ENCODE peak calls at places on chromosomes 1 and 21, in eight cellular contexts. D is BJ, R is sigmoid colon, Z is pancreas, J is GM23338, T is aorta, X is heart right ventricle, O is lower lobe of right lung. E is an unnamed sample.

GRCh38 chr1:30856260-30856790 is 52.2 kb downstream of the SDC3 start:
- DNase-seq in T (no peak), R (no peak), Z (no peak), X (no peak), J (peak; percentile 44), O (no peak), D (no peak), E (no peak)

GRCh38 chr1:91697322-91698260 is 188.4 kb downstream of the TGFBR3 start:
- DNase-seq in Z (no peak), R (no peak), T (no peak), X (no peak), D (no peak), J (no peak), O (no peak), E (no peak)

GRCh38 chr1:110134050-110134595 is 16.2 kb upstream of the SLC6A17 start:
- DNase-seq in T (no peak), R (no peak), Z (no peak), D (no peak), X (no peak), J (no peak), O (no peak), E (no peak)

GRCh38 chr1:210792703-210793102 is 341.2 kb downstream of the KCNH1 start:
- DNase-seq in Z (no peak), O (no peak), X (no peak), D (peak; percentile 74), T (no peak), R (no peak), J (no peak), E (no peak)

GRCh38 chr1:178267646-178268094 is 173.8 kb downstream of the RASAL2 start:
- DNase-seq in T (no peak), Z (no peak), R (no peak), D (no peak), O (no peak), J (peak; percentile 86), X (no peak), E (no peak)

GRCh38 chr1:32900956-32901822 is at the start of gene TMEM54:
- DNase-seq in J (peak; percentile 62), T (peak; percentile 73), R (peak; percentile 82), O (peak; percentile 69), D (no peak), Z (peak; percentile 78), X (peak; percentile 38), E (no peak)

GRCh38 chr1:93591833-93592635 is 89.6 kb downstream of the BCAR3 start:
- DNase-seq in T (peak; percentile 68), O (peak; percentile 76), Z (peak; percentile 86), X (no peak), D (no peak), J (no peak), R (peak; percentile 65), E (no peak)

GRCh38 chr1:172698224-172698623 is 39.3 kb downstream of the FASLG start:
- DNase-seq in R (no peak), D (no peak), T (no peak), J (no peak), O (no peak), Z (no peak), X (no peak), E (no peak)

GRCh38 chr1:13751458-13751871 is 51.5 kb downstream of the PRDM2 start:
- DNase-seq in D (no peak), O (no peak), R (no peak), J (no peak), X (no peak), Z (no peak), T (no peak), E (no peak)

GRCh38 chr1:39131940-39132339 is 72.6 kb upstream of the MACF1 start:
- DNase-seq in R (no peak), J (peak; percentile 57), T (no peak), D (no peak), X (no peak), Z (no peak), O (no peak), E (no peak)

GRCh38 chr1:81233591-81233990 is 567.1 kb upstream of the ADGRL2 start:
- DNase-seq in R (no peak), Z (no peak), D (no peak), X (no peak), T (no peak), J (no peak), O (no peak), E (no peak)
- H3K36me3 ChIP-seq in R (no peaks in the 10 kb centered on the region), Z (no peaks in the 10 kb centered on the region), D (no peaks in the 10 kb centered on the region), X (no peaks in the 10 kb centered on the region), T (no peaks in the 10 kb centered on the region), J (no peaks in the 10 kb centered on the region), O (no peaks in the 10 kb centered on the region), E (no peaks in the 10 kb centered on the region)

GRCh38 chr21:34639882-34640788 is 25.2 kb upstream of the RCAN1 start:
- DNase-seq in T (no peak), R (no peak), Z (no peak), X (no peak), O (no peak), J (no peak), D (no peak), E (no peak)
- H3K4me3 ChIP-seq in T (no peak overlapping the region), R (no peak overlapping the region), Z (no peak overlapping the region), X (no peak overlapping the region), O (peak overlapping the region; percentile 4), J (no peak overlapping the region), D (no peak overlapping the region), E (no peak overlapping the region)

DNA sequence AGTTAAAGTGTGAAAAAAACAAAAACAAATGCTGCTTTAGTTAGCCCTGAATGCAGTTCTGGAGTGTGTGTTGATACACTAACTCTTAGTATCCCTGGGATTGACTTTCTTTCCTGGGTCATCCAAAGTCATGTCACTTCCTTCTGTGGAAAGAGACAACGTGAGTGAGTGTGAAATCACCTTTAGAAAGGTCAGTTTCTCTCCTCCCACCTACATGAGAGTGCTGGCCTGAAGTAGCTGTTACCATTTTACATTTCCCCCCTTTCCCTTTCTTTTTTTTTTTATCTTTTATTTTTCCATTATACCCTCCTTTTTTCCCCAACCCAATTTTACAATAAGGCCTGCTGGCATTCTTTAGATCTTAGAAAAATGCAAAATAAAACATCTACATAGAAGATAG is 55.2 kb downstream of the CENPF start:
- DNase-seq in T (no peak), O (no peak), D (no peak), Z (no peak), X (no peak), R (no peak), J (no peak), E (no peak)
- H3K36me3 ChIP-seq in T (no peaks in the 10 kb centered on the region), O (no peaks in the 10 kb centered on the region), D (peaks cover under 1% of the 10 kb centered on the region), Z (no peaks in the 10 kb centered on the region), X (no peaks in the 10 kb centered on the region), R (no peaks in the 10 kb centered on the region), J (peaks cover 93% of the 10 kb centered on the region), E (no peaks in the 10 kb centered on the region)

GRCh38 chr1:84930329-84930728 is 37.3 kb upstream of the LPAR3 start:
- DNase-seq in J (no peak), D (no peak), X (no peak), O (no peak), Z (no peak), R (no peak), T (no peak), E (no peak)
- H3K4me3 ChIP-seq in J (no peak overlapping the region), D (no peak overlapping the region), X (no peak overlapping the region), O (no peak overlapping the region), Z (no peak overlapping the region), R (no peak overlapping the region), T (no peak overlapping the region), E (no peak overlapping the region)

GRCh38 chr1:202037706-202038296 is 27.4 kb downstream of the ELF3 start:
- DNase-seq in D (no peak), R (no peak), O (no peak), X (no peak), Z (peak; percentile 80), T (no peak), J (no peak), E (no peak)
- H3K36me3 ChIP-seq in D (no peaks in the 10 kb centered on the region), R (no peaks in the 10 kb centered on the region), O (no peaks in the 10 kb centered on the region), X (no peaks in the 10 kb centered on the region), Z (no peaks in the 10 kb centered on the region), T (no peaks in the 10 kb centered on the region), J (no peaks in the 10 kb centered on the region), E (no peaks in the 10 kb centered on the region)

DNA sequence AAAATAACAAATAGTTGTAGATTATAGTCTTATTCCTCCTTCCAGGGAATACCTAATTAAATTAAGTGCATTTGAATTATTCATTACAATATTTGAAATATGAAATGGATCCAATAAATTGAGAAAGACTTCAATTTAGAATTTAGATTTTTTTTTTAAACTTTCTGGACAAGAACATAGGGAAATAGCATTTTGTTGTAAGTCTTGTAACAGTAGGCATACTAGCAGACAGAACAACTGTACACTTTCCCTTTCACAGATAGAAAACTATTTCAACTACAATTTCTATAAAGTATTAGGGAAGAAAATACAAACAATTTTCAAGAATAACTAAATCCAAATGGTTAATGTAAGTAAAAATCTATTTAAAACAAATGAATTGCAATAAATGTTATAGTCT is 577.5 kb downstream of the USP25 start:
- DNase-seq in J (no peak), T (no peak), D (no peak), Z (no peak), X (no peak), O (no peak), R (no peak), E (no peak)
- H3K4me3 ChIP-seq in J (no peak overlapping the region), T (no peak overlapping the region), D (no peak overlapping the region), Z (no peak overlapping the region), X (peak overlapping the region; percentile 36), O (no peak overlapping the region), R (peak overlapping the region; percentile 32), E (peak overlapping the region; percentile 48)

DNA sequence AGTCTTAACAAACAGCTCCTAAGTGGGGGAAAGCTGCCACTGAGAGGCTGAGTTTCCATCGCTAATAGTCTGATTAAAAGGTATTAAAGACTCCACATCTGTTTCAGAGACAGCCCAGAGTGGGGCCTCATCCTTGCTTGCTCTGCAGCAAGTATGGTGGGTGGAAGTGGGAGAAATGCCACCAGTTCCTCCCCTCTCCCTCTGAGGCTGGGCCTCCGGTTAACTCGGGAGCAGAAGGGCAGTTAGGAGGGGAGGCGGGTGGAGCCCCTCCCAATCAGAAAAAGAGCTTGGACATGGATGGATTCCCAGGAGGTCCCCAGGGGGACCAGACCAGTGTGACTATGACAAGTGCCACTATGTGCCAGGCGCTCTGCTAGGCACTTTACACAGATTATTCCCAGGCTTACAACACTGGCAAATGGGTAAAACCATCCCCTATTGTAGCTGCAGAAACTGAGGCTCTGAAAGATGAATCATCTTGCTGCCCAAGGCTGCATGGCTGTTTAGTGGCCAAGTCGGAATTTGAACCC is 11.4 kb upstream of the ASCL5 start:
- DNase-seq in O (no peak), Z (no peak), D (no peak), J (no peak), R (no peak), X (no peak), T (peak; percentile 30), E (no peak)
- H3K36me3 ChIP-seq in O (peaks cover 68% of the 10 kb centered on the region), Z (peaks cover 18% of the 10 kb centered on the region), D (peaks cover 22% of the 10 kb centered on the region), J (peaks cover 3% of the 10 kb centered on the region), R (peaks cover 29% of the 10 kb centered on the region), X (peaks cover 68% of the 10 kb centered on the region), T (peaks cover 6% of the 10 kb centered on the region), E (peaks cover under 1% of the 10 kb centered on the region)